ENCODE peak calls at places on chromosomes 16 and 17, in eight cellular contexts. One of them, this sample, is unnamed.

GRCh38 chr17:50501054-50501453 is 7.2 kb upstream of the MYCBPAP start:
- DNase-seq in IMR-90: no peak
- DNase-seq in neuronal stem cell: no peak
- DNase-seq in SK-N-SH: peak; percentile 55
- DNase-seq in GM23338: peak; percentile 71
- DNase-seq in A549: peak; percentile 54
- DNase-seq in HCT116: peak; percentile 50
- DNase-seq in neural progenitor cell: no peak
- DNase-seq in this sample: no peak

GRCh38 chr17:321386-321941 is 31.1 kb downstream of the RPH3AL start:
- DNase-seq in HCT116: no peak
- DNase-seq in GM23338: no peak
- DNase-seq in IMR-90: no peak
- DNase-seq in neuronal stem cell: no peak
- DNase-seq in SK-N-SH: no peak
- DNase-seq in neural progenitor cell: no peak
- DNase-seq in A549: no peak
- DNase-seq in this sample: no peak

GRCh38 chr17:81648013-81648706 is 8.2 kb downstream of the PDE6G start:
- DNase-seq in A549: no peak
- DNase-seq in neural progenitor cell: no peak
- DNase-seq in neuronal stem cell: no peak
- DNase-seq in IMR-90: no peak
- DNase-seq in SK-N-SH: peak; percentile 68
- DNase-seq in GM23338: peak; percentile 68
- DNase-seq in HCT116: no peak
- DNase-seq in this sample: no peak

GRCh38 chr16:9092282-9092962 is 978 bp downstream of the HAPSTR1 start:
- DNase-seq in HCT116: no peak
- DNase-seq in IMR-90: no peak
- DNase-seq in neuronal stem cell: peak; percentile 41
- DNase-seq in A549: peak; percentile 18
- DNase-seq in GM23338: peak; percentile 66
- DNase-seq in neural progenitor cell: peak; percentile 66
- DNase-seq in SK-N-SH: peak; percentile 73
- DNase-seq in this sample: peak; percentile 48

GRCh38 chr17:50070908-50071680 is 15.2 kb downstream of the ITGA3 start:
- DNase-seq in IMR-90: no peak
- DNase-seq in GM23338: no peak
- DNase-seq in HCT116: no peak
- DNase-seq in SK-N-SH: no peak
- DNase-seq in neural progenitor cell: no peak
- DNase-seq in A549: no peak
- DNase-seq in neuronal stem cell: no peak
- DNase-seq in this sample: no peak

GRCh38 chr16:19860146-19861030 is 24.3 kb downstream of the GPRC5B start:
- DNase-seq in SK-N-SH: no peak
- DNase-seq in HCT116: no peak
- DNase-seq in neuronal stem cell: no peak
- DNase-seq in GM23338: peak; percentile 88
- DNase-seq in neural progenitor cell: peak; percentile 56
- DNase-seq in IMR-90: peak; percentile 81
- DNase-seq in A549: no peak
- DNase-seq in this sample: no peak

GRCh38 chr16:79845734-79846135 is 245.2 kb upstream of the MAF start:
- DNase-seq in neuronal stem cell: no peak
- DNase-seq in GM23338: no peak
- DNase-seq in HCT116: no peak
- DNase-seq in SK-N-SH: no peak
- DNase-seq in IMR-90: no peak
- DNase-seq in neural progenitor cell: no peak
- DNase-seq in A549: peak; percentile 21
- DNase-seq in this sample: no peak

GRCh38 chr16:53984936-53985335 is 281.0 kb downstream of the FTO start:
- DNase-seq in neural progenitor cell: no peak
- DNase-seq in GM23338: no peak
- DNase-seq in IMR-90: no peak
- DNase-seq in HCT116: no peak
- DNase-seq in SK-N-SH: no peak
- DNase-seq in A549: no peak
- DNase-seq in neuronal stem cell: no peak
- DNase-seq in this sample: no peak

GRCh38 chr17:46851029-46851741 is at the start of gene WNT9B:
- DNase-seq in IMR-90: no peak
- DNase-seq in GM23338: peak; percentile 85
- DNase-seq in neuronal stem cell: no peak
- DNase-seq in SK-N-SH: peak; percentile 90
- DNase-seq in neural progenitor cell: peak; percentile 83
- DNase-seq in A549: peak; percentile 44
- DNase-seq in HCT116: no peak
- DNase-seq in this sample: peak; percentile 39

GRCh38 chr17:76612977-76613851 is 27.6 kb upstream of the ST6GALNAC2 start:
- DNase-seq in HCT116: peak; percentile 99
- DNase-seq in neuronal stem cell: no peak
- DNase-seq in neural progenitor cell: peak; percentile 86
- DNase-seq in A549: peak; percentile 58
- DNase-seq in IMR-90: no peak
- DNase-seq in GM23338: peak; percentile 93
- DNase-seq in SK-N-SH: no peak
- DNase-seq in this sample: peak; percentile 94

DNA sequence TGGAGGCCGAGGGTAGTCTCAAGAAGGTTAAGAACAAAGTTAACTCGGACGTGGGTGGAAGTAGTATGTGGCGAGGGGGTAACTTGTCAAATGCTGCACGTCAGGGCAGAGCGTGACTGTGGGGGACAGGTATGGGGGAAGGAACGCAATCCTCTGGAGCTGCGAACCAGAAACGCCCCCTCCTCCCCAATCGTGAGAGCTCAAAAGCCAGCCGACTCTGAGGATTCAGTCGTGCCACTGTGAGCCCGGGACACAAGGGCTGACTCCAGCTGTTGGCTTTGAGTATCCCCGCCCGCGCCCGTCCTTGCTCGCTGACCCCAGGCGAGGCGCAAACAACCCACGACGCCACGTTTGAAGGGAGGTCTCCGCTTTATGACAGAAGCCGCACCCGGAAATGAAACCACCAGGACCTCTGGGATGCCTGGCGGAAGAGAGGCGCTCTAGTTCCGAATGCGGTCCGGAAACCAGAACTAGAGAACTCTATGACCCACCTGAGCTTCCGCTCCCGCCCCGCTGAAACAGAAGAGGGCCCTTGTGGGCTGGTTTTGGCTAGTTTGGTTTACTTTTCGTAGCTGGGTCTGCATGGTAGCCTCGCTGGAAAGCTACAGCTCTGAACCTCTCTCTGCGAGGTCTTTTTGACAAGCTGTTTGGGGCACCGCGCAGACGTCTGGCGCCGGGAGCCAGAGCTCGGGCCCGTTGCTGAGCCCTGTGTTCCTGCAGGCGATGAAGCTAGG is at the start of gene PEX12:
- DNase-seq in SK-N-SH: peak; percentile 87
- DNase-seq in IMR-90: peak; percentile 80
- DNase-seq in neural progenitor cell: peak; percentile 87
- DNase-seq in A549: peak; percentile 89
- DNase-seq in HCT116: peak; percentile 81
- DNase-seq in GM23338: peak; percentile 95
- DNase-seq in neuronal stem cell: peak; percentile 66
- DNase-seq in this sample: peak; percentile 73
- H3K4me2 ChIP-seq in SK-N-SH: peak within 1 kb of the TSS; percentile 94
- H3K4me2 ChIP-seq in IMR-90: peak within 1 kb of the TSS; percentile 99
- H3K4me2 ChIP-seq in neural progenitor cell: peak within 1 kb of the TSS; percentile 97
- H3K4me2 ChIP-seq in A549: peak within 1 kb of the TSS; percentile 80
- H3K4me2 ChIP-seq in HCT116: peak within 1 kb of the TSS; percentile 89
- H3K4me2 ChIP-seq in GM23338: peak within 1 kb of the TSS; percentile 82
- H3K4me2 ChIP-seq in neuronal stem cell: peak within 1 kb of the TSS; percentile 87
- H3K4me2 ChIP-seq in this sample: peak within 1 kb of the TSS; percentile 88

GRCh38 chr16:73173396-73173795 is 125.5 kb upstream of the ZFHX3 start:
- DNase-seq in IMR-90: no peak
- DNase-seq in neuronal stem cell: no peak
- DNase-seq in A549: no peak
- DNase-seq in GM23338: no peak
- DNase-seq in SK-N-SH: no peak
- DNase-seq in neural progenitor cell: no peak
- DNase-seq in HCT116: no peak
- DNase-seq in this sample: no peak
- H3K4me3 ChIP-seq in IMR-90: no peak overlapping the region
- H3K4me3 ChIP-seq in neuronal stem cell: no peak overlapping the region
- H3K4me3 ChIP-seq in A549: no peak overlapping the region
- H3K4me3 ChIP-seq in GM23338: no peak overlapping the region
- H3K4me3 ChIP-seq in SK-N-SH: no peak overlapping the region
- H3K4me3 ChIP-seq in neural progenitor cell: no peak overlapping the region
- H3K4me3 ChIP-seq in HCT116: no peak overlapping the region
- H3K4me3 ChIP-seq in this sample: no peak overlapping the region

GRCh38 chr16:70592106-70592571 is 54.2 kb upstream of the IL34 start:
- DNase-seq in SK-N-SH: no peak
- DNase-seq in IMR-90: no peak
- DNase-seq in HCT116: no peak
- DNase-seq in GM23338: no peak
- DNase-seq in neural progenitor cell: no peak
- DNase-seq in A549: no peak
- DNase-seq in neuronal stem cell: no peak
- DNase-seq in this sample: peak; percentile 40

GRCh38 chr16:70588565-70588964 is 57.8 kb upstream of the IL34 start:
- DNase-seq in HCT116: no peak
- DNase-seq in neuronal stem cell: no peak
- DNase-seq in GM23338: no peak
- DNase-seq in neural progenitor cell: no peak
- DNase-seq in SK-N-SH: no peak
- DNase-seq in A549: no peak
- DNase-seq in IMR-90: peak; percentile 76
- DNase-seq in this sample: no peak

GRCh38 chr16:70589998-70590471 is 56.3 kb upstream of the IL34 start:
- DNase-seq in SK-N-SH: peak; percentile 22
- DNase-seq in neural progenitor cell: no peak
- DNase-seq in A549: peak; percentile 43
- DNase-seq in IMR-90: peak; percentile 85
- DNase-seq in GM23338: peak; percentile 45
- DNase-seq in neuronal stem cell: no peak
- DNase-seq in HCT116: no peak
- DNase-seq in this sample: no peak

GRCh38 chr16:70591609-70592008 is 54.8 kb upstream of the IL34 start:
- DNase-seq in A549: no peak
- DNase-seq in neural progenitor cell: no peak
- DNase-seq in SK-N-SH: no peak
- DNase-seq in GM23338: no peak
- DNase-seq in HCT116: no peak
- DNase-seq in IMR-90: no peak
- DNase-seq in neuronal stem cell: no peak
- DNase-seq in this sample: no peak

GRCh38 chr16:70590722-70591438 is 55.5 kb upstream of the IL34 start:
- DNase-seq in A549: no peak
- DNase-seq in HCT116: no peak
- DNase-seq in GM23338: no peak
- DNase-seq in SK-N-SH: no peak
- DNase-seq in IMR-90: no peak
- DNase-seq in neural progenitor cell: no peak
- DNase-seq in neuronal stem cell: no peak
- DNase-seq in this sample: no peak
- H3K4me2 ChIP-seq in A549: no peak overlapping the region
- H3K4me2 ChIP-seq in HCT116: no peak overlapping the region
- H3K4me2 ChIP-seq in GM23338: peak overlapping the region; percentile 48
- H3K4me2 ChIP-seq in SK-N-SH: no peak overlapping the region
- H3K4me2 ChIP-seq in IMR-90: no peak overlapping the region
- H3K4me2 ChIP-seq in neural progenitor cell: no peak overlapping the region
- H3K4me2 ChIP-seq in neuronal stem cell: no peak overlapping the region
- H3K4me2 ChIP-seq in this sample: no peak overlapping the region

GRCh38 chr17:7380855-7381683 is at the start of gene TNK1:
- DNase-seq in GM23338: peak; percentile 73
- DNase-seq in IMR-90: no peak
- DNase-seq in neural progenitor cell: peak; percentile 72
- DNase-seq in HCT116: no peak
- DNase-seq in neuronal stem cell: no peak
- DNase-seq in SK-N-SH: peak; percentile 64
- DNase-seq in A549: no peak
- DNase-seq in this sample: peak; percentile 59
- H3K4me3 ChIP-seq in GM23338: peak within 1 kb of the TSS; percentile 76
- H3K4me3 ChIP-seq in IMR-90: peak within 1 kb of the TSS; percentile 11
- H3K4me3 ChIP-seq in neural progenitor cell: peak within 1 kb of the TSS; percentile 61
- H3K4me3 ChIP-seq in HCT116: peak within 1 kb of the TSS; percentile 96
- H3K4me3 ChIP-seq in neuronal stem cell: no peak within 1 kb of the TSS
- H3K4me3 ChIP-seq in SK-N-SH: no peak within 1 kb of the TSS
- H3K4me3 ChIP-seq in A549: peak within 1 kb of the TSS; percentile 46
- H3K4me3 ChIP-seq in this sample: peak within 1 kb of the TSS; percentile 78

GRCh38 chr16:65415460-65415859 is 293.6 kb upstream of the CDH11 start:
- DNase-seq in neural progenitor cell: no peak
- DNase-seq in neuronal stem cell: no peak
- DNase-seq in SK-N-SH: no peak
- DNase-seq in A549: no peak
- DNase-seq in IMR-90: peak; percentile 12
- DNase-seq in HCT116: no peak
- DNase-seq in GM23338: no peak
- DNase-seq in this sample: no peak
- H3K4me2 ChIP-seq in neural progenitor cell: no peak overlapping the region
- H3K4me2 ChIP-seq in neuronal stem cell: no peak overlapping the region
- H3K4me2 ChIP-seq in SK-N-SH: no peak overlapping the region
- H3K4me2 ChIP-seq in A549: no peak overlapping the region
- H3K4me2 ChIP-seq in IMR-90: no peak overlapping the region
- H3K4me2 ChIP-seq in HCT116: no peak overlapping the region
- H3K4me2 ChIP-seq in GM23338: no peak overlapping the region
- H3K4me2 ChIP-seq in this sample: no peak overlapping the region

DNA sequence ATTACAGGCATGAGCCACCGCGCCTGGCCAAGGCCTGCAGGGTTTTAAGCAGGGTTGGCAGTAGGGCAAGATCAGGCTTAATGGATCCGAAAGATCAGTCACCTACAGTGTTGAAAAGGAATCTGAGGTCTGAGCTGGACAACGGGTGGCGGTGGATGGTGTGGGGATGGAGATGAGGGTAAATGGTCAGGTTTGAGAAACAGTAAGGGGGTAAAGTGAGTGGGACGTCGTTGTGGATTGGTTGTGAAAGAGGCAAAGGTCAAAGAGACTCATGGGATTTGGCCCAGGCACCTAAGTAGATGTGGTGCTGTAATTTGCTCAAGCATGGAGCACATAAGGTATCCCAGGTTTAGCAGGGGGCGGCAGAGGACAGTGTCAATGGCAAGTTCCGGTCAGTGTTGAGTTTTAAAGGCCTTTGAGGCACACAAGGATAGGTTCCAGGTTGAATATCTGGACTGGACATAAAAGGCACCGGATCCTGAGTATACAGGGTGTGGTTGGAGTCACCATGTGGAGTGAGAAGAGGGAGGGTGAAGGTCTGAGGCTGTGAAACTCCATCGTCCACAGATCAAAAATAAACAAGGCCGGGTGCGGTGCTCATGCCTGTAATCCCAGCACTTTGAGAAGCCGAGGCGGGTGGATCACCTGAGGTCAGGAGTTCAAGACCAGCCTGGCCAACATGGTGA is 1.1 kb upstream of the SLC16A5 start:
- DNase-seq in A549: peak; percentile 54
- DNase-seq in GM23338: no peak
- DNase-seq in neuronal stem cell: no peak
- DNase-seq in neural progenitor cell: no peak
- DNase-seq in IMR-90: no peak
- DNase-seq in HCT116: no peak
- DNase-seq in SK-N-SH: no peak
- DNase-seq in this sample: peak; percentile 58
- H3K4me3 ChIP-seq in A549: peak overlapping the region; percentile 67
- H3K4me3 ChIP-seq in GM23338: peak overlapping the region; percentile 91
- H3K4me3 ChIP-seq in neuronal stem cell: no peak overlapping the region
- H3K4me3 ChIP-seq in neural progenitor cell: no peak overlapping the region
- H3K4me3 ChIP-seq in IMR-90: no peak overlapping the region
- H3K4me3 ChIP-seq in HCT116: peak overlapping the region; percentile 76
- H3K4me3 ChIP-seq in SK-N-SH: no peak overlapping the region
- H3K4me3 ChIP-seq in this sample: peak overlapping the region; percentile 93

This sample was measured in PC-9.